ENCODE peak calls at places on chromosome 22, in nine cellular contexts. One of them, this sample, is unnamed.
A peak's percentile ranks its signal among the peaks of the same experiment; 100 is the strongest.

GRCh38 chr22:20803696-20804324 is 29.9 kb downstream of the SERPIND1 start:
- DNase-seq in GM03348: peak; percentile 41
- DNase-seq in HS-5: no peak
- DNase-seq in H9: peak; percentile 56
- DNase-seq in NCI-H1092 treated with DMSO at 0.1 percent for 48 hours: no peak
- DNase-seq in sciatic nerve: no peak
- DNase-seq in MM.1S: no peak
- DNase-seq in stimulated activated CD4-positive, alpha-beta T cell treated with anti-CD3 and anti-CD28 coated beads, Interleukin-1b, Interleukin-23, amount 100 ng/mL, for 1 hour: no peak
- DNase-seq in fibroblast of lung: peak; percentile 11
- DNase-seq in this sample: peak; percentile 30

GRCh38 chr22:30649430-30650007 is 13.9 kb downstream of the SLC35E4 start:
- DNase-seq in sciatic nerve: no peak
- DNase-seq in NCI-H1092 treated with DMSO at 0.1 percent for 48 hours: no peak
- DNase-seq in MM.1S: no peak
- DNase-seq in stimulated activated CD4-positive, alpha-beta T cell treated with anti-CD3 and anti-CD28 coated beads, Interleukin-1b, Interleukin-23, amount 100 ng/mL, for 1 hour: peak; percentile 66
- DNase-seq in fibroblast of lung: peak; percentile 93
- DNase-seq in GM03348: peak; percentile 78
- DNase-seq in HS-5: peak; percentile 83
- DNase-seq in H9: peak; percentile 43
- DNase-seq in this sample: peak; percentile 85

GRCh38 chr22:44412136-44412731 is 85.8 kb downstream of the RTL6 start:
- DNase-seq in sciatic nerve: peak; percentile 42
- DNase-seq in H9: peak; percentile 28
- DNase-seq in GM03348: no peak
- DNase-seq in fibroblast of lung: no peak
- DNase-seq in stimulated activated CD4-positive, alpha-beta T cell treated with anti-CD3 and anti-CD28 coated beads, Interleukin-1b, Interleukin-23, amount 100 ng/mL, for 1 hour: no peak
- DNase-seq in NCI-H1092 treated with DMSO at 0.1 percent for 48 hours: no peak
- DNase-seq in HS-5: no peak
- DNase-seq in MM.1S: no peak
- DNase-seq in this sample: no peak

GRCh38 chr22:31001124-31001770 is 32.2 kb downstream of the TUG1 start:
- DNase-seq in sciatic nerve: no peak
- DNase-seq in stimulated activated CD4-positive, alpha-beta T cell treated with anti-CD3 and anti-CD28 coated beads, Interleukin-1b, Interleukin-23, amount 100 ng/mL, for 1 hour: no peak
- DNase-seq in HS-5: no peak
- DNase-seq in H9: no peak
- DNase-seq in MM.1S: no peak
- DNase-seq in fibroblast of lung: no peak
- DNase-seq in NCI-H1092 treated with DMSO at 0.1 percent for 48 hours: no peak
- DNase-seq in GM03348: no peak
- DNase-seq in this sample: no peak

GRCh38 chr22:17734197-17734596 is 40.1 kb downstream of the BID start:
- DNase-seq in stimulated activated CD4-positive, alpha-beta T cell treated with anti-CD3 and anti-CD28 coated beads, Interleukin-1b, Interleukin-23, amount 100 ng/mL, for 1 hour: no peak
- DNase-seq in MM.1S: no peak
- DNase-seq in HS-5: no peak
- DNase-seq in sciatic nerve: no peak
- DNase-seq in H9: no peak
- DNase-seq in fibroblast of lung: peak; percentile 64
- DNase-seq in GM03348: peak; percentile 46
- DNase-seq in NCI-H1092 treated with DMSO at 0.1 percent for 48 hours: no peak
- DNase-seq in this sample: no peak

GRCh38 chr22:40367342-40367741 is 3.1 kb upstream of the SGSM3 start:
- DNase-seq in H9: no peak
- DNase-seq in MM.1S: no peak
- DNase-seq in fibroblast of lung: no peak
- DNase-seq in stimulated activated CD4-positive, alpha-beta T cell treated with anti-CD3 and anti-CD28 coated beads, Interleukin-1b, Interleukin-23, amount 100 ng/mL, for 1 hour: no peak
- DNase-seq in GM03348: no peak
- DNase-seq in sciatic nerve: no peak
- DNase-seq in HS-5: no peak
- DNase-seq in NCI-H1092 treated with DMSO at 0.1 percent for 48 hours: no peak
- DNase-seq in this sample: no peak

GRCh38 chr22:37465721-37466120 is 20.5 kb downstream of the MFNG start:
- DNase-seq in HS-5: no peak
- DNase-seq in fibroblast of lung: no peak
- DNase-seq in GM03348: no peak
- DNase-seq in sciatic nerve: no peak
- DNase-seq in NCI-H1092 treated with DMSO at 0.1 percent for 48 hours: peak; percentile 21
- DNase-seq in stimulated activated CD4-positive, alpha-beta T cell treated with anti-CD3 and anti-CD28 coated beads, Interleukin-1b, Interleukin-23, amount 100 ng/mL, for 1 hour: no peak
- DNase-seq in MM.1S: no peak
- DNase-seq in H9: peak; percentile 26
- DNase-seq in this sample: no peak

GRCh38 chr22:46029036-46029435 is 52.1 kb upstream of the WNT7B start:
- DNase-seq in NCI-H1092 treated with DMSO at 0.1 percent for 48 hours: no peak
- DNase-seq in H9: no peak
- DNase-seq in fibroblast of lung: no peak
- DNase-seq in GM03348: no peak
- DNase-seq in MM.1S: no peak
- DNase-seq in stimulated activated CD4-positive, alpha-beta T cell treated with anti-CD3 and anti-CD28 coated beads, Interleukin-1b, Interleukin-23, amount 100 ng/mL, for 1 hour: no peak
- DNase-seq in sciatic nerve: no peak
- DNase-seq in HS-5: no peak
- DNase-seq in this sample: no peak

GRCh38 chr22:42711895-42712837 is 8.5 kb downstream of the A4GALT start:
- DNase-seq in H9: no peak
- DNase-seq in HS-5: no peak
- DNase-seq in NCI-H1092 treated with DMSO at 0.1 percent for 48 hours: no peak
- DNase-seq in fibroblast of lung: no peak
- DNase-seq in sciatic nerve: no peak
- DNase-seq in MM.1S: no peak
- DNase-seq in GM03348: no peak
- DNase-seq in stimulated activated CD4-positive, alpha-beta T cell treated with anti-CD3 and anti-CD28 coated beads, Interleukin-1b, Interleukin-23, amount 100 ng/mL, for 1 hour: no peak
- DNase-seq in this sample: no peak

GRCh38 chr22:48320671-48321515 is 1506.8 kb downstream of the BRD1 start:
- DNase-seq in sciatic nerve: no peak
- DNase-seq in fibroblast of lung: no peak
- DNase-seq in stimulated activated CD4-positive, alpha-beta T cell treated with anti-CD3 and anti-CD28 coated beads, Interleukin-1b, Interleukin-23, amount 100 ng/mL, for 1 hour: no peak
- DNase-seq in H9: no peak
- DNase-seq in MM.1S: no peak
- DNase-seq in HS-5: no peak
- DNase-seq in NCI-H1092 treated with DMSO at 0.1 percent for 48 hours: peak; percentile 12
- DNase-seq in GM03348: no peak
- DNase-seq in this sample: no peak

GRCh38 chr22:27113211-27114030 is 456.0 kb downstream of the MIAT start:
- DNase-seq in GM03348: peak; percentile 91
- DNase-seq in stimulated activated CD4-positive, alpha-beta T cell treated with anti-CD3 and anti-CD28 coated beads, Interleukin-1b, Interleukin-23, amount 100 ng/mL, for 1 hour: no peak
- DNase-seq in fibroblast of lung: peak; percentile 99
- DNase-seq in HS-5: peak; percentile 94
- DNase-seq in MM.1S: no peak
- DNase-seq in H9: no peak
- DNase-seq in sciatic nerve: no peak
- DNase-seq in NCI-H1092 treated with DMSO at 0.1 percent for 48 hours: no peak
- DNase-seq in this sample: peak; percentile 82

GRCh38 chr22:22748297-22748743 is 103.9 kb downstream of the GGTLC2 start:
- DNase-seq in fibroblast of lung: peak; percentile 23
- DNase-seq in HS-5: no peak
- DNase-seq in NCI-H1092 treated with DMSO at 0.1 percent for 48 hours: peak; percentile 1
- DNase-seq in stimulated activated CD4-positive, alpha-beta T cell treated with anti-CD3 and anti-CD28 coated beads, Interleukin-1b, Interleukin-23, amount 100 ng/mL, for 1 hour: no peak
- DNase-seq in H9: peak; percentile 58
- DNase-seq in GM03348: peak; percentile 72
- DNase-seq in sciatic nerve: no peak
- DNase-seq in MM.1S: peak; percentile 69
- DNase-seq in this sample: peak; percentile 14

GRCh38 chr22:31556627-31557203 is 60.4 kb downstream of the SFI1 start:
- DNase-seq in GM03348: peak; percentile 74
- DNase-seq in MM.1S: peak; percentile 32
- DNase-seq in sciatic nerve: no peak
- DNase-seq in stimulated activated CD4-positive, alpha-beta T cell treated with anti-CD3 and anti-CD28 coated beads, Interleukin-1b, Interleukin-23, amount 100 ng/mL, for 1 hour: no peak
- DNase-seq in HS-5: no peak
- DNase-seq in H9: no peak
- DNase-seq in fibroblast of lung: peak; percentile 20
- DNase-seq in NCI-H1092 treated with DMSO at 0.1 percent for 48 hours: peak; percentile 14
- DNase-seq in this sample: no peak

GRCh38 chr22:28882545-28882877 is 861 bp upstream of the ZNRF3 start:
- DNase-seq in HS-5: peak; percentile 24
- DNase-seq in MM.1S: peak; percentile 23
- DNase-seq in sciatic nerve: no peak
- DNase-seq in fibroblast of lung: peak; percentile 23
- DNase-seq in stimulated activated CD4-positive, alpha-beta T cell treated with anti-CD3 and anti-CD28 coated beads, Interleukin-1b, Interleukin-23, amount 100 ng/mL, for 1 hour: no peak
- DNase-seq in GM03348: peak; percentile 12
- DNase-seq in NCI-H1092 treated with DMSO at 0.1 percent for 48 hours: no peak
- DNase-seq in H9: no peak
- DNase-seq in this sample: peak; percentile 20

GRCh38 chr22:18095101-18095805 is 15.4 kb upstream of the TUBA8 start:
- DNase-seq in GM03348: no peak
- DNase-seq in H9: no peak
- DNase-seq in stimulated activated CD4-positive, alpha-beta T cell treated with anti-CD3 and anti-CD28 coated beads, Interleukin-1b, Interleukin-23, amount 100 ng/mL, for 1 hour: no peak
- DNase-seq in fibroblast of lung: peak; percentile 40
- DNase-seq in HS-5: no peak
- DNase-seq in sciatic nerve: peak; percentile 28
- DNase-seq in MM.1S: no peak
- DNase-seq in NCI-H1092 treated with DMSO at 0.1 percent for 48 hours: no peak
- DNase-seq in this sample: peak; percentile 26

GRCh38 chr22:41770715-41771452 is 29.6 kb upstream of the CCDC134 start:
- DNase-seq in fibroblast of lung: no peak
- DNase-seq in MM.1S: no peak
- DNase-seq in H9: no peak
- DNase-seq in GM03348: no peak
- DNase-seq in stimulated activated CD4-positive, alpha-beta T cell treated with anti-CD3 and anti-CD28 coated beads, Interleukin-1b, Interleukin-23, amount 100 ng/mL, for 1 hour: no peak
- DNase-seq in HS-5: no peak
- DNase-seq in sciatic nerve: no peak
- DNase-seq in NCI-H1092 treated with DMSO at 0.1 percent for 48 hours: no peak
- DNase-seq in this sample: peak; percentile 49

GRCh38 chr22:35023692-35024363 is 42.1 kb upstream of the ISX start:
- DNase-seq in NCI-H1092 treated with DMSO at 0.1 percent for 48 hours: peak; percentile 46
- DNase-seq in fibroblast of lung: peak; percentile 6
- DNase-seq in sciatic nerve: peak; percentile 86
- DNase-seq in HS-5: no peak
- DNase-seq in GM03348: peak; percentile 70
- DNase-seq in MM.1S: peak; percentile 65
- DNase-seq in stimulated activated CD4-positive, alpha-beta T cell treated with anti-CD3 and anti-CD28 coated beads, Interleukin-1b, Interleukin-23, amount 100 ng/mL, for 1 hour: no peak
- DNase-seq in H9: peak; percentile 86
- DNase-seq in this sample: peak; percentile 52

GRCh38 chr22:25700996-25701815 is 40.8 kb upstream of the MYO18B start:
- DNase-seq in H9: no peak
- DNase-seq in fibroblast of lung: peak; percentile 23
- DNase-seq in HS-5: no peak
- DNase-seq in stimulated activated CD4-positive, alpha-beta T cell treated with anti-CD3 and anti-CD28 coated beads, Interleukin-1b, Interleukin-23, amount 100 ng/mL, for 1 hour: no peak
- DNase-seq in sciatic nerve: no peak
- DNase-seq in MM.1S: no peak
- DNase-seq in NCI-H1092 treated with DMSO at 0.1 percent for 48 hours: no peak
- DNase-seq in GM03348: peak; percentile 31
- DNase-seq in this sample: no peak

GRCh38 chr22:23675502-23676415 is 15.1 kb upstream of the RGL4 start:
- DNase-seq in GM03348: no peak
- DNase-seq in stimulated activated CD4-positive, alpha-beta T cell treated with anti-CD3 and anti-CD28 coated beads, Interleukin-1b, Interleukin-23, amount 100 ng/mL, for 1 hour: no peak
- DNase-seq in H9: no peak
- DNase-seq in NCI-H1092 treated with DMSO at 0.1 percent for 48 hours: no peak
- DNase-seq in MM.1S: no peak
- DNase-seq in sciatic nerve: no peak
- DNase-seq in fibroblast of lung: no peak
- DNase-seq in HS-5: no peak
- DNase-seq in this sample: no peak

GRCh38 chr22:46971141-46971775 is 208.8 kb downstream of the TBC1D22A start:
- DNase-seq in sciatic nerve: peak; percentile 53
- DNase-seq in NCI-H1092 treated with DMSO at 0.1 percent for 48 hours: peak; percentile 17
- DNase-seq in GM03348: no peak
- DNase-seq in stimulated activated CD4-positive, alpha-beta T cell treated with anti-CD3 and anti-CD28 coated beads, Interleukin-1b, Interleukin-23, amount 100 ng/mL, for 1 hour: no peak
- DNase-seq in HS-5: no peak
- DNase-seq in H9: no peak
- DNase-seq in MM.1S: no peak
- DNase-seq in fibroblast of lung: peak; percentile 27
- DNase-seq in this sample: no peak

GRCh38 chr22:31350410-31350863 is 4.3 kb upstream of the PATZ1 start:
- DNase-seq in GM03348: no peak
- DNase-seq in NCI-H1092 treated with DMSO at 0.1 percent for 48 hours: peak; percentile 87
- DNase-seq in HS-5: no peak
- DNase-seq in MM.1S: peak; percentile 56
- DNase-seq in sciatic nerve: no peak
- DNase-seq in stimulated activated CD4-positive, alpha-beta T cell treated with anti-CD3 and anti-CD28 coated beads, Interleukin-1b, Interleukin-23, amount 100 ng/mL, for 1 hour: no peak
- DNase-seq in fibroblast of lung: no peak
- DNase-seq in H9: no peak
- DNase-seq in this sample: no peak

GRCh38 chr22:29072193-29072978 is 449 bp upstream of the KREMEN1 start:
- DNase-seq in MM.1S: peak; percentile 96
- DNase-seq in H9: peak; percentile 98
- DNase-seq in GM03348: peak; percentile 98
- DNase-seq in HS-5: no peak
- DNase-seq in sciatic nerve: peak; percentile 92
- DNase-seq in stimulated activated CD4-positive, alpha-beta T cell treated with anti-CD3 and anti-CD28 coated beads, Interleukin-1b, Interleukin-23, amount 100 ng/mL, for 1 hour: peak; percentile 61
- DNase-seq in NCI-H1092 treated with DMSO at 0.1 percent for 48 hours: peak; percentile 39
- DNase-seq in fibroblast of lung: peak; percentile 48
- DNase-seq in this sample: peak; percentile 72

GRCh38 chr22:26169312-26170111 is at the start of gene SEZ6L:
- DNase-seq in HS-5: no peak
- DNase-seq in stimulated activated CD4-positive, alpha-beta T cell treated with anti-CD3 and anti-CD28 coated beads, Interleukin-1b, Interleukin-23, amount 100 ng/mL, for 1 hour: no peak
- DNase-seq in fibroblast of lung: peak; percentile 7
- DNase-seq in H9: peak; percentile 29
- DNase-seq in MM.1S: no peak
- DNase-seq in NCI-H1092 treated with DMSO at 0.1 percent for 48 hours: peak; percentile 81
- DNase-seq in GM03348: peak; percentile 49
- DNase-seq in sciatic nerve: no peak
- DNase-seq in this sample: no peak

GRCh38 chr22:29359469-29359868 is 28.9 kb downstream of the AP1B1 start:
- DNase-seq in HS-5: no peak
- DNase-seq in stimulated activated CD4-positive, alpha-beta T cell treated with anti-CD3 and anti-CD28 coated beads, Interleukin-1b, Interleukin-23, amount 100 ng/mL, for 1 hour: no peak
- DNase-seq in MM.1S: no peak
- DNase-seq in sciatic nerve: peak; percentile 70
- DNase-seq in H9: peak; percentile 69
- DNase-seq in fibroblast of lung: peak; percentile 54
- DNase-seq in NCI-H1092 treated with DMSO at 0.1 percent for 48 hours: no peak
- DNase-seq in GM03348: peak; percentile 74
- DNase-seq in this sample: peak; percentile 40

GRCh38 chr22:35995772-35996171 is 32.9 kb downstream of the RBFOX2 start:
- DNase-seq in MM.1S: no peak
- DNase-seq in HS-5: peak; percentile 93
- DNase-seq in GM03348: peak; percentile 88
- DNase-seq in fibroblast of lung: peak; percentile 95
- DNase-seq in H9: no peak
- DNase-seq in sciatic nerve: peak; percentile 84
- DNase-seq in NCI-H1092 treated with DMSO at 0.1 percent for 48 hours: no peak
- DNase-seq in stimulated activated CD4-positive, alpha-beta T cell treated with anti-CD3 and anti-CD28 coated beads, Interleukin-1b, Interleukin-23, amount 100 ng/mL, for 1 hour: no peak
- DNase-seq in this sample: peak; percentile 89

GRCh38 chr22:35367331-35367886 is 13.5 kb upstream of the HMOX1 start:
- DNase-seq in stimulated activated CD4-positive, alpha-beta T cell treated with anti-CD3 and anti-CD28 coated beads, Interleukin-1b, Interleukin-23, amount 100 ng/mL, for 1 hour: no peak
- DNase-seq in NCI-H1092 treated with DMSO at 0.1 percent for 48 hours: no peak
- DNase-seq in GM03348: no peak
- DNase-seq in MM.1S: no peak
- DNase-seq in H9: no peak
- DNase-seq in fibroblast of lung: no peak
- DNase-seq in HS-5: no peak
- DNase-seq in sciatic nerve: no peak
- DNase-seq in this sample: no peak

GRCh38 chr22:33114570-33114969 is 56.4 kb upstream of the SYN3 start:
- DNase-seq in stimulated activated CD4-positive, alpha-beta T cell treated with anti-CD3 and anti-CD28 coated beads, Interleukin-1b, Interleukin-23, amount 100 ng/mL, for 1 hour: no peak
- DNase-seq in fibroblast of lung: no peak
- DNase-seq in NCI-H1092 treated with DMSO at 0.1 percent for 48 hours: no peak
- DNase-seq in MM.1S: no peak
- DNase-seq in sciatic nerve: no peak
- DNase-seq in H9: no peak
- DNase-seq in HS-5: no peak
- DNase-seq in GM03348: no peak
- DNase-seq in this sample: peak; percentile 39